ENCODE peak calls at places on chromosomes 13 and 19, in four cellular contexts. Q is stimulated activated CD4-positive, alpha-beta T cell treated with anti-CD3 and anti-CD28 coated beads, Interleukin-4, amount 100 ng/mL, for 24 hours; Y is nephron progenitor cell; D is H4. W is an unnamed sample.

GRCh38 chr13:19075418-19075817 is 106.2 kb downstream of the TUBA3C start:
- DNase-seq in Q (no peak), Y (no peak), D (no peak), W (no peak)

GRCh38 chr19:7132054-7132453 is 62.6 kb downstream of the ZNF557 start:
- DNase-seq in Q (no peak), Y (no peak), D (no peak), W (no peak)

GRCh38 chr19:17347361-17347760 is 10.0 kb downstream of the GTPBP3 start:
- DNase-seq in D (no peak), Q (no peak), Y (no peak), W (no peak)

GRCh38 chr19:27729332-27729731 is 1483.6 kb downstream of the UQCRFS1 start:
- DNase-seq in Q (no peak), Y (no peak), D (no peak), W (no peak)

GRCh38 chr19:55546822-55547614 is 1.7 kb upstream of the SBK3 start:
- DNase-seq in Y (no peak), D (peak; percentile 70), Q (no peak), W (no peak)

GRCh38 chr19:55321466-55321865 is 3.7 kb downstream of the TMEM150B start:
- DNase-seq in D (no peak), Q (no peak), Y (no peak), W (no peak)

GRCh38 chr13:110308377-110309158 is 1.5 kb downstream of the COL4A2 start:
- DNase-seq in Y (peak; percentile 59), Q (no peak), D (no peak), W (no peak)

GRCh38 chr13:35923347-35923746 is 207.8 kb downstream of the DCLK1 start:
- DNase-seq in Q (no peak), D (peak; percentile 28), Y (no peak), W (no peak)

GRCh38 chr13:102035969-102036368 is 365.9 kb downstream of the FGF14 start:
- DNase-seq in D (no peak), Y (no peak), Q (no peak), W (no peak)

GRCh38 chr19:1847684-1848398 is 442 bp downstream of the REXO1 start:
- DNase-seq in Y (peak; percentile 63), D (no peak), Q (peak; percentile 34), W (no peak)

GRCh38 chr19:13102666-13103584 is at the start of gene LYL1:
- DNase-seq in D (no peak), Y (peak; percentile 66), Q (no peak), W (peak; percentile 85)

GRCh38 chr13:110421696-110422395 is 114.8 kb downstream of the COL4A2 start:
- DNase-seq in D (peak; percentile 71), Q (no peak), Y (no peak), W (no peak)

W was measured in activated B cell treated with CpG ODN at 0.5 μM for 24 hours.